ENCODE peak calls at places on chromosomes 5 and 9, in nine cellular contexts. D is activated CD4-positive, alpha-beta T cell treated with anti-CD3 and anti-CD28 coated beads for 4 hours; V is GDM1; S is activated T-cell treated with anti-CD3 and anti-CD28 coated beads for 1 hour; E is GM03348; H is small intestine; K is CD8-positive, alpha-beta T cell; Q is hepatocyte; M is ELR. X is an unnamed sample.

GRCh38 chr5:14849516-14850294 is 21.9 kb downstream of the ANKH start:
- DNase-seq in H (no peak), S (no peak), E (no peak), Q (no peak), M (peak), K (no peak), V (no peak), D (no peak), X (no peak)

GRCh38 chr5:41870621-41871048 is 410 bp upstream of the OXCT1 start:
- DNase-seq in Q (no peak), M (no peak), S (no peak), E (no peak), V (no peak), D (no peak), H (no peak), K (no peak), X (no peak)

GRCh38 chr9:22103650-22104575 is 94.8 kb upstream of the CDKN2B start:
- DNase-seq in M (peak), K (no peak), E (no peak), D (no peak), S (no peak), Q (no peak), H (peak), V (no peak), X (no peak)

GRCh38 chr9:118038713-118039112 is 334.5 kb downstream of the TLR4 start:
- DNase-seq in S (no peak), V (no peak), M (no peak), Q (no peak), D (no peak), H (no peak), E (no peak), K (no peak), X (no peak)

GRCh38 chr5:131256507-131256823 is 7.4 kb upstream of the CDC42SE2 start:
- DNase-seq in K (no peak), E (no peak), Q (no peak), H (no peak), V (no peak), S (no peak), D (no peak), M (no peak), X (no peak)

GRCh38 chr9:76394896-76395244 is 644 bp upstream of the RFK start:
- DNase-seq in E (peak), H (peak), S (peak), K (no peak), D (peak), M (peak), V (peak), Q (peak), X (peak)

GRCh38 chr5:460413-460700 is 17.4 kb downstream of the EXOC3 start:
- DNase-seq in K (no peak), H (no peak), S (no peak), D (no peak), V (no peak), M (no peak), Q (no peak), E (no peak), X (no peak)

GRCh38 chr5:39194466-39195136 is 24.8 kb downstream of the FYB1 start:
- DNase-seq in V (no peak), D (no peak), M (peak), H (no peak), E (peak), S (no peak), K (no peak), Q (peak), X (no peak)